ENCODE peak calls at places on chromosomes 13 and 19, in nine cellular contexts. K is caudate nucleus, L is endothelial cell, S is mesendoderm, E is fibroblast of the aortic adventitia, M is astrocyte of the hippocampus, I is SK-N-SH, C is AG10803, V is EL. H is an unnamed sample.

GRCh38 chr19:42168206-42168605 is 36.0 kb upstream of the POU2F2 start:
- DNase-seq in K (no peak), L (no peak), S (no peak), E (no peak), M (no peak), I (no peak), C (no peak), V (no peak), H (no peak)

GRCh38 chr19:14059093-14059480 is 2.8 kb downstream of the PALM3 start:
- DNase-seq in K (no peak), L (peak; percentile 49), S (no peak), E (no peak), M (no peak), I (peak; percentile 66), C (no peak), V (no peak), H (no peak)

GRCh38 chr13:60795219-60795618 is 398.2 kb downstream of the TDRD3 start:
- DNase-seq in K (no peak), L (no peak), S (no peak), E (no peak), M (no peak), I (no peak), C (no peak), V (no peak), H (no peak)

GRCh38 chr13:93227280-93227905 is 786 bp downstream of the GPC6 start:
- DNase-seq in K (peak; percentile 56), L (peak; percentile 57), S (peak; percentile 80), E (peak; percentile 60), M (peak; percentile 86), I (peak; percentile 74), C (peak; percentile 54), V (peak; percentile 65), H (no peak)

GRCh38 chr19:49749055-49749716 is 13.9 kb downstream of the TSKS start:
- DNase-seq in K (no peak), L (no peak), S (peak; percentile 55), E (no peak), M (peak; percentile 29), I (peak; percentile 58), C (no peak), V (peak; percentile 39), H (no peak)

GRCh38 chr19:12095111-12095790 is 30.7 kb downstream of the ZNF844 start:
- DNase-seq in K (no peak), L (no peak), S (no peak), E (peak; percentile 12), M (no peak), I (no peak), C (peak; percentile 62), V (peak; percentile 42), H (peak; percentile 44)

GRCh38 chr13:96052655-96053002 is 572 bp downstream of the UGGT2 start:
- DNase-seq in K (peak; percentile 15), L (peak; percentile 37), S (peak; percentile 65), E (peak; percentile 67), M (peak; percentile 67), I (peak; percentile 61), C (peak; percentile 64), V (peak; percentile 64), H (peak; percentile 76)

GRCh38 chr19:7658219-7658686 is 10.6 kb upstream of the RETN start:
- DNase-seq in K (no peak), L (no peak), S (peak; percentile 28), E (no peak), M (no peak), I (no peak), C (no peak), V (no peak), H (no peak)

GRCh38 chr13:23378009-23378632 is 55.4 kb downstream of the SACS start:
- DNase-seq in K (no peak), L (no peak), S (peak; percentile 72), E (peak; percentile 100), M (peak; percentile 97), I (no peak), C (peak; percentile 99), V (peak; percentile 98), H (peak; percentile 81)

GRCh38 chr13:99268822-99269221 is 10.6 kb upstream of the GPR18 start:
- DNase-seq in K (no peak), L (no peak), S (no peak), E (no peak), M (no peak), I (no peak), C (no peak), V (no peak), H (no peak)

GRCh38 chr13:94239135-94239534 is 240.3 kb downstream of the DCT start:
- DNase-seq in K (no peak), L (no peak), S (no peak), E (peak; percentile 57), M (peak; percentile 45), I (no peak), C (peak; percentile 73), V (peak; percentile 70), H (peak; percentile 17)

GRCh38 chr19:15452111-15453047 is 2.6 kb upstream of the WIZ start:
- DNase-seq in K (peak; percentile 49), L (no peak), S (peak; percentile 91), E (peak; percentile 71), M (peak; percentile 85), I (peak; percentile 98), C (peak; percentile 79), V (peak; percentile 59), H (peak; percentile 45)

GRCh38 chr13:69474286-69474685 is 633.3 kb upstream of the ATXN8OS start:
- DNase-seq in K (no peak), L (no peak), S (no peak), E (no peak), M (peak; percentile 13), I (no peak), C (no peak), V (no peak), H (no peak)

GRCh38 chr19:23410155-23410554 is 14.9 kb upstream of the ZNF91 start:
- DNase-seq in K (no peak), L (no peak), S (no peak), E (no peak), M (no peak), I (no peak), C (no peak), V (no peak), H (no peak)

GRCh38 chr19:23283925-23284324 is 33.7 kb upstream of the ZNF724 start:
- DNase-seq in K (no peak), L (peak; percentile 43), S (peak; percentile 85), E (peak; percentile 18), M (peak; percentile 44), I (peak; percentile 67), C (peak; percentile 18), V (peak; percentile 53), H (peak; percentile 78)

GRCh38 chr13:49063526-49063925 is 87.8 kb downstream of the FNDC3A start:
- DNase-seq in K (no peak), L (no peak), S (peak; percentile 43), E (peak; percentile 65), M (peak; percentile 22), I (no peak), C (peak; percentile 15), V (peak; percentile 82), H (no peak)

GRCh38 chr19:28504727-28505126 is 708.2 kb downstream of the UQCRFS1 start:
- DNase-seq in K (no peak), L (no peak), S (peak; percentile 27), E (no peak), M (no peak), I (no peak), C (no peak), V (no peak), H (no peak)

GRCh38 chr13:46489586-46490023 is 63.4 kb upstream of the LRCH1 start:
- DNase-seq in K (no peak), L (no peak), S (no peak), E (peak; percentile 96), M (peak; percentile 71), I (no peak), C (peak; percentile 92), V (peak; percentile 88), H (no peak)

GRCh38 chr19:56076413-56076998 is 44.6 kb downstream of the ZNF787 start:
- DNase-seq in K (no peak), L (peak; percentile 75), S (peak; percentile 61), E (peak; percentile 73), M (peak; percentile 74), I (peak; percentile 74), C (peak; percentile 45), V (peak; percentile 49), H (peak; percentile 57)

GRCh38 chr19:31127132-31127967 is 221.9 kb downstream of the TSHZ3 start:
- DNase-seq in K (no peak), L (no peak), S (peak; percentile 63), E (peak; percentile 86), M (peak; percentile 92), I (no peak), C (peak; percentile 97), V (peak; percentile 96), H (no peak)

GRCh38 chr13:67754016-67754415 is 523.9 kb upstream of the PCDH9 start:
- DNase-seq in K (no peak), L (no peak), S (no peak), E (no peak), M (no peak), I (no peak), C (no peak), V (no peak), H (no peak)

GRCh38 chr19:55554749-55555152 is 9.4 kb upstream of the SBK3 start:
- DNase-seq in K (no peak), L (no peak), S (no peak), E (no peak), M (no peak), I (no peak), C (no peak), V (no peak), H (no peak)

GRCh38 chr19:30609656-30610270 is 237.6 kb downstream of the ZNF536 start:
- DNase-seq in K (no peak), L (no peak), S (no peak), E (no peak), M (no peak), I (no peak), C (no peak), V (no peak), H (no peak)

GRCh38 chr19:38933544-38933943 is 2.8 kb downstream of the MRPS12 start:
- DNase-seq in K (no peak), L (no peak), S (no peak), E (no peak), M (no peak), I (no peak), C (no peak), V (no peak), H (no peak)

GRCh38 chr19:34217952-34218817 is 36.2 kb upstream of the GARRE1 start:
- DNase-seq in K (no peak), L (no peak), S (no peak), E (peak; percentile 92), M (peak; percentile 95), I (peak; percentile 46), C (peak; percentile 96), V (peak; percentile 96), H (peak; percentile 55)

GRCh38 chr13:54029720-54030119 is 1001.1 kb downstream of the OLFM4 start:
- DNase-seq in K (no peak), L (no peak), S (peak; percentile 4), E (no peak), M (no peak), I (no peak), C (no peak), V (no peak), H (peak; percentile 75)

GRCh38 chr13:94967183-94968039 is 255.1 kb upstream of the SOX21 start:
- DNase-seq in K (no peak), L (peak; percentile 52), S (peak; percentile 29), E (peak; percentile 8), M (peak; percentile 70), I (peak; percentile 79), C (no peak), V (peak; percentile 15), H (peak; percentile 21)

GRCh38 chr19:42122691-42123607 is 9.3 kb downstream of the POU2F2 start:
- DNase-seq in K (no peak), L (no peak), S (no peak), E (no peak), M (no peak), I (no peak), C (no peak), V (no peak), H (no peak)

GRCh38 chr13:68047889-68048288 is 817.8 kb upstream of the PCDH9 start:
- DNase-seq in K (no peak), L (no peak), S (peak; percentile 10), E (no peak), M (no peak), I (no peak), C (no peak), V (no peak), H (no peak)

H was measured in NB4.